ENCODE peak calls at places on chromosomes 5 and 9, in seven cellular contexts. H is CD8-positive, alpha-beta T cell; S is uterus; V is right atrium auricular region; N is left ventricle myocardium inferior; I is A549; U is kidney. Z is an unnamed sample.

GRCh38 chr5:44388504-44389409 is 463 bp downstream of the FGF10 start:
- DNase-seq in H (peak), S (peak), V (no peak), N (peak), I (no peak), U (peak), Z (no peak)

GRCh38 chr5:24633705-24634325 is 11.0 kb downstream of the CDH10 start:
- DNase-seq in H (no peak), S (no peak), V (no peak), N (no peak), I (peak), U (no peak), Z (no peak)

GRCh38 chr5:177982072-177982727 is 13.8 kb downstream of the PROP1 start:
- DNase-seq in H (peak), S (no peak), V (no peak), N (no peak), I (peak), U (no peak), Z (no peak)

GRCh38 chr5:159787837-159788236 is 128.4 kb upstream of the ADRA1B start:
- DNase-seq in H (no peak), S (no peak), V (no peak), N (no peak), I (no peak), U (no peak), Z (peak)

GRCh38 chr5:17114715-17115599 is 102.5 kb upstream of the BASP1 start:
- DNase-seq in H (no peak), S (no peak), V (no peak), N (no peak), I (no peak), U (no peak), Z (no peak)

GRCh38 chr5:80834710-80835109 is 125.5 kb upstream of the RASGRF2 start:
- DNase-seq in H (no peak), S (no peak), V (no peak), N (no peak), I (no peak), U (no peak), Z (no peak)

GRCh38 chr5:128213340-128213739 is 129.8 kb downstream of the SLC12A2 start:
- DNase-seq in H (no peak), S (peak), V (no peak), N (no peak), I (peak), U (no peak), Z (peak)

GRCh38 chr5:76790632-76791290 is 28.1 kb upstream of the F2RL1 start:
- DNase-seq in H (no peak), S (no peak), V (peak), N (no peak), I (peak), U (no peak), Z (peak)

GRCh38 chr5:1380011-1380817 is 35.3 kb upstream of the CLPTM1L start:
- DNase-seq in H (peak), S (no peak), V (no peak), N (peak), I (no peak), U (peak), Z (no peak)

GRCh38 chr9:86730165-86730928 is 217.0 kb downstream of the GAS1 start:
- DNase-seq in H (no peak), S (no peak), V (no peak), N (no peak), I (no peak), U (no peak), Z (no peak)

GRCh38 chr5:2017540-2018389 is 135.0 kb upstream of the IRX4 start:
- DNase-seq in H (no peak), S (no peak), V (no peak), N (no peak), I (peak), U (no peak), Z (no peak)

GRCh38 chr5:102411-103043 is 10.6 kb downstream of the PLEKHG4B start:
- DNase-seq in H (no peak), S (no peak), V (no peak), N (no peak), I (no peak), U (no peak), Z (no peak)

GRCh38 chr5:145903113-145903512 is 30.3 kb upstream of the GRXCR2 start:
- DNase-seq in H (no peak), S (no peak), V (no peak), N (no peak), I (peak), U (no peak), Z (no peak)

GRCh38 chr9:31573561-31573960 is 810.9 kb upstream of the ACO1 start:
- DNase-seq in H (no peak), S (no peak), V (no peak), N (no peak), I (no peak), U (no peak), Z (no peak)

GRCh38 chr5:125478599-125478998 is 732.2 kb upstream of the ZNF608 start:
- DNase-seq in H (no peak), S (no peak), V (no peak), N (no peak), I (no peak), U (no peak), Z (no peak)

GRCh38 chr9:81408951-81409350 is 280.4 kb downstream of the TLE1 start:
- DNase-seq in H (no peak), S (no peak), V (no peak), N (no peak), I (no peak), U (no peak), Z (no peak)

GRCh38 chr9:91760906-91761305 is 189.1 kb downstream of the ROR2 start:
- DNase-seq in H (no peak), S (no peak), V (no peak), N (no peak), I (no peak), U (no peak), Z (no peak)

GRCh38 chr5:122419195-122419894 is 107.3 kb downstream of the SNCAIP start:
- DNase-seq in H (no peak), S (no peak), V (no peak), N (no peak), I (no peak), U (no peak), Z (no peak)

GRCh38 chr9:73093740-73094379 is 57.8 kb upstream of the ANXA1 start:
- DNase-seq in H (no peak), S (no peak), V (no peak), N (no peak), I (no peak), U (no peak), Z (peak)

GRCh38 chr5:150270546-150271295 is 18.9 kb downstream of the CAMK2A start:
- DNase-seq in H (no peak), S (no peak), V (no peak), N (no peak), I (no peak), U (no peak), Z (no peak)

GRCh38 chr5:51053361-51053760 is 329.9 kb upstream of the ISL1 start:
- DNase-seq in H (no peak), S (no peak), V (no peak), N (no peak), I (no peak), U (no peak), Z (no peak)

GRCh38 chr5:141725909-141726308 is 43.9 kb upstream of the ARAP3 start:
- DNase-seq in H (no peak), S (no peak), V (no peak), N (no peak), I (no peak), U (no peak), Z (no peak)

GRCh38 chr9:111949919-111950318 is 53.3 kb downstream of the UGCG start:
- DNase-seq in H (no peak), S (no peak), V (no peak), N (no peak), I (no peak), U (no peak), Z (no peak)

GRCh38 chr5:1204693-1205242 is 3.4 kb downstream of the SLC6A19 start:
- DNase-seq in H (no peak), S (no peak), V (no peak), N (peak), I (peak), U (no peak), Z (no peak)

GRCh38 chr5:151068189-151068570 is 12.7 kb downstream of the TNIP1 start:
- DNase-seq in H (no peak), S (no peak), V (no peak), N (no peak), I (no peak), U (no peak), Z (peak)

GRCh38 chr9:112820886-112821285 is 69.8 kb downstream of the SLC46A2 start:
- DNase-seq in H (no peak), S (no peak), V (no peak), N (no peak), I (no peak), U (no peak), Z (no peak)

GRCh38 chr5:67648201-67648671 is 451.6 kb upstream of the CD180 start:
- DNase-seq in H (no peak), S (peak), V (peak), N (peak), I (no peak), U (peak), Z (no peak)

GRCh38 chr5:129945031-129945430 is 40.8 kb downstream of the CHSY3 start:
- DNase-seq in H (no peak), S (no peak), V (no peak), N (no peak), I (no peak), U (no peak), Z (no peak)

GRCh38 chr5:58502032-58502431 is 10.8 kb downstream of the GAPT start:
- DNase-seq in H (no peak), S (no peak), V (no peak), N (no peak), I (no peak), U (no peak), Z (no peak)

GRCh38 chr5:68661237-68661636 is 432.6 kb upstream of the SLC30A5 start:
- DNase-seq in H (no peak), S (no peak), V (no peak), N (no peak), I (peak), U (no peak), Z (no peak)

GRCh38 chr9:124040186-124040920 is 28.8 kb downstream of the LHX2 start:
- DNase-seq in H (no peak), S (no peak), V (no peak), N (no peak), I (no peak), U (no peak), Z (no peak)

GRCh38 chr9:83544002-83544698 is 5.9 kb upstream of the FRMD3 start:
- DNase-seq in H (no peak), S (peak), V (peak), N (no peak), I (peak), U (no peak), Z (peak)

GRCh38 chr5:2780421-2781171 is 29.1 kb upstream of the IRX2 start:
- DNase-seq in H (no peak), S (no peak), V (no peak), N (no peak), I (no peak), U (peak), Z (no peak)

GRCh38 chr9:109907400-109907799 is 127.4 kb downstream of the PALM2AKAP2 start:
- DNase-seq in H (no peak), S (peak), V (peak), N (peak), I (no peak), U (no peak), Z (peak)

GRCh38 chr5:148060881-148061280 is 2.9 kb upstream of the SPINK5 start:
- DNase-seq in H (no peak), S (no peak), V (no peak), N (no peak), I (no peak), U (no peak), Z (no peak)

GRCh38 chr5:139667730-139668063 is 19.5 kb downstream of the CXXC5 start:
- DNase-seq in H (no peak), S (no peak), V (no peak), N (no peak), I (no peak), U (no peak), Z (no peak)

GRCh38 chr9:87259543-87259942 is 238.1 kb upstream of the DAPK1 start:
- DNase-seq in H (no peak), S (no peak), V (no peak), N (no peak), I (no peak), U (no peak), Z (no peak)

GRCh38 chr5:67808340-67808739 is 407.2 kb upstream of the PIK3R1 start:
- DNase-seq in H (no peak), S (no peak), V (peak), N (no peak), I (no peak), U (no peak), Z (no peak)

GRCh38 chr9:107557236-107557990 is 67.8 kb upstream of the KLF4 start:
- DNase-seq in H (no peak), S (no peak), V (no peak), N (no peak), I (no peak), U (no peak), Z (no peak)

GRCh38 chr5:59542841-59543825 is 350.4 kb downstream of the PDE4D start:
- DNase-seq in H (no peak), S (peak), V (no peak), N (peak), I (no peak), U (peak), Z (no peak)
- H3K27ac ChIP-seq in H (no peak), S (peak), V (peak), N (peak), I (peak), U (peak), Z (no peak)

DNA sequence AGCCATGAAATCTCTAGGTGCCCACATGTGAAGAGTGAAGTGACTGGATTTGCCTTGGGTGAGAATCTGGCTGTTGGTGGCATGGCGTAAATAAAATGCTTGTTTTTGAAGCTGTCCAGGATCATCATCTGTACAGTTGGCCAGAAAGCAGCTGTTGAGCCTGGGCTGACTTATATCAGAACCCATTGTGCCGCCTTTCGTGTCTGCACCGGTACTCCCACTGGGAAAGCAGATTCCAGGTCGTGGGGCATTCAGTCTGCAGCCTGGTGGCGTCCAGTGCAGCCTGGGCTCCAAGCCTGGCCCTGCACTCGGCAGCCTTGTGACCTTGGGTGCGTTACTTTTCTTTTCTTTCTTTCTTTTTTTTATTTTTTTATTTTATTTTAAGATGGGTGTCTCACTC is 27.8 kb downstream of the PRRC2B start:
- DNase-seq in H (no peak), S (no peak), V (no peak), N (no peak), I (no peak), U (no peak), Z (no peak)
- H3K27ac ChIP-seq in H (no peak), S (no peak), V (peak), N (peak), I (peak), U (peak), Z (no peak)

GRCh38 chr5:132747693-132748440 is 641 bp downstream of the CCNI2 start:
- DNase-seq in H (peak), S (no peak), V (no peak), N (no peak), I (no peak), U (peak), Z (no peak)

GRCh38 chr5:132747064-132747692 is at the start of gene CCNI2:
- DNase-seq in H (peak), S (no peak), V (no peak), N (no peak), I (peak), U (peak), Z (no peak)

GRCh38 chr5:132748522-132749000 is 1.3 kb downstream of the CCNI2 start:
- DNase-seq in H (no peak), S (no peak), V (no peak), N (no peak), I (no peak), U (no peak), Z (no peak)

GRCh38 chr5:132744659-132745058 is 2.6 kb upstream of the CCNI2 start:
- DNase-seq in H (no peak), S (no peak), V (no peak), N (no peak), I (no peak), U (no peak), Z (no peak)

GRCh38 chr5:132746592-132747063 is 598 bp upstream of the CCNI2 start:
- DNase-seq in H (peak), S (no peak), V (no peak), N (no peak), I (no peak), U (no peak), Z (no peak)
- H3K27ac ChIP-seq in H (no peak), S (no peak), V (no peak), N (no peak), I (peak), U (no peak), Z (no peak)

GRCh38 chr5:75387806-75388205 is 50.8 kb downstream of the HMGCR start:
- DNase-seq in H (no peak), S (no peak), V (no peak), N (no peak), I (no peak), U (no peak), Z (no peak)
- H3K27ac ChIP-seq in H (no peak), S (no peak), V (no peak), N (no peak), I (no peak), U (no peak), Z (no peak)

DNA sequence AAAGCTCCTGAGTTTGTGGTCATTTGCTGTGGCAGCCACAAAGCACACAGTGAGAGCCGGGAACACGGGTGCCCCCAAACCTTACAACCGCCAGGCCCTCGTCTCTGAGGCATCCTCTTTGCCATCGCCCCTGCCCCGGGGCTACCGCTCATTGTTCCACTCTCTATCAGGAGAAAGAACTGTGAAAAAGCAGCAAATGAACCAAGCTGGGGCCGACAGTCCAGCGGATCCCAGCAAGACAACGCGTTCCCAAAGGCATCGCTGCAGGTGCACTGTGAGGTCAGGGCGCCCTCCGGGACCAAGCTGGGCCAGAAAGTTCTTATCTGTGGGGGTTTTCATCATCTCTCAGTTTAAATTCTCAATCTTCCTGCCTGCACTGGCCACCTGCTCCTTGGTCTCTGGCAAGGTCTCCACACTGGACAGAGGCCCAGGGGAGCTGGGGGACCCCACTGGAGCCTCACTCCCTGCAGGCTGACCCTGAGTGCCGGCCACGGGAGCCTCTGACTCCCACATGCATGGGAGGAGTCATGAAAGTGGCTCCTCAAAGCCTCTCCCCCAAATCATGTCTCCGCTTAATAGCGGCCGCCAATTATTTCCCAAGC is 32.1 kb downstream of the VAV2 start:
- DNase-seq in H (peak), S (no peak), V (no peak), N (no peak), I (no peak), U (peak), Z (no peak)
- H3K27ac ChIP-seq in H (no peak), S (no peak), V (no peak), N (no peak), I (no peak), U (no peak), Z (no peak)

GRCh38 chr9:120965344-120966004 is 38.9 kb upstream of the TRAF1 start:
- DNase-seq in H (no peak), S (no peak), V (peak), N (no peak), I (no peak), U (no peak), Z (no peak)
- H3K27ac ChIP-seq in H (no peak), S (peak), V (peak), N (peak), I (no peak), U (no peak), Z (no peak)

GRCh38 chr5:181232593-181232992 is 9.5 kb downstream of the TRIM41 start:
- DNase-seq in H (no peak), S (no peak), V (no peak), N (no peak), I (no peak), U (no peak), Z (no peak)
- H3K27ac ChIP-seq in H (no peak), S (no peak), V (no peak), N (no peak), I (no peak), U (no peak), Z (no peak)

DNA sequence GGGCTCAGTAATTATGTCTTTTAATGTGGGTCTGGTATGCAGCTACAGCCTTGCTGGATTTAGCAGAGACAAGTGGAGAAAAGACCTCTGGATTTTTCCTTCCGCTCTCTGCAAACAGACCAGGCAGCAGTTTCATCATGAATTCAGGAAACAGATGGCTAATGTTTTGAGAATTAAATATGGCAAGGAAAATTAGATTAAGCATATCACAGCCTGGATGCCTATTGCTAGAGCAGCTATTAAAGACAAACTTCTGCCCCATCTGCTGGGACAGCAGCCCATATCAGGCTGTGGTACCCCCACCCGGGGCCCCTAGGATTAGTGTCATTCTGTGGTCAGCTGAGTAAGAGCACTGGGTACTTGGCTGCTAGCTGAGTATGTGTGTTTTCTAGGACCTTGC is 6.2 kb downstream of the SKP2 start:
- DNase-seq in H (no peak), S (no peak), V (no peak), N (no peak), I (no peak), U (no peak), Z (no peak)
- H3K27ac ChIP-seq in H (no peak), S (no peak), V (no peak), N (no peak), I (no peak), U (no peak), Z (no peak)

Z was measured in SJSA1.